ENCODE peak calls at places on chromosomes 2 and 18, in nine cellular contexts. One of them, this sample, is unnamed.

GRCh38 chr2:117801826-117802225 is 12.7 kb upstream of the DDX18 start:
- DNase-seq in endodermal cell: no peak
- DNase-seq in activated CD4-positive, alpha-beta T cell treated with anti-CD3 and anti-CD28 coated beads, Interleukin-2, amount 10 ng/mL, durations not matched to agents 7 days and 5 days: no peak
- DNase-seq in pulmonary artery endothelial cell: no peak
- DNase-seq in fibroblast of villous mesenchyme: no peak
- DNase-seq in HCT116: no peak
- DNase-seq in NCI-H1694: no peak
- DNase-seq in neural crest cell: no peak
- DNase-seq in psoas muscle: no peak
- DNase-seq in this sample: no peak

GRCh38 chr2:160062283-160063005 is at the start of gene PLA2R1:
- DNase-seq in pulmonary artery endothelial cell: no peak
- DNase-seq in neural crest cell: peak; percentile 21
- DNase-seq in endodermal cell: peak; percentile 90
- DNase-seq in fibroblast of villous mesenchyme: peak; percentile 28
- DNase-seq in psoas muscle: peak; percentile 75
- DNase-seq in NCI-H1694: no peak
- DNase-seq in HCT116: no peak
- DNase-seq in activated CD4-positive, alpha-beta T cell treated with anti-CD3 and anti-CD28 coated beads, Interleukin-2, amount 10 ng/mL, durations not matched to agents 7 days and 5 days: no peak
- DNase-seq in this sample: peak; percentile 54

GRCh38 chr2:120963997-120964396 is 228.3 kb downstream of the GLI2 start:
- DNase-seq in activated CD4-positive, alpha-beta T cell treated with anti-CD3 and anti-CD28 coated beads, Interleukin-2, amount 10 ng/mL, durations not matched to agents 7 days and 5 days: no peak
- DNase-seq in HCT116: no peak
- DNase-seq in NCI-H1694: no peak
- DNase-seq in psoas muscle: no peak
- DNase-seq in pulmonary artery endothelial cell: no peak
- DNase-seq in neural crest cell: no peak
- DNase-seq in fibroblast of villous mesenchyme: no peak
- DNase-seq in endodermal cell: no peak
- DNase-seq in this sample: no peak

GRCh38 chr18:8798996-8799395 is 93.6 kb downstream of the MTCL1 start:
- DNase-seq in psoas muscle: no peak
- DNase-seq in endodermal cell: no peak
- DNase-seq in HCT116: no peak
- DNase-seq in fibroblast of villous mesenchyme: peak; percentile 47
- DNase-seq in NCI-H1694: peak; percentile 44
- DNase-seq in activated CD4-positive, alpha-beta T cell treated with anti-CD3 and anti-CD28 coated beads, Interleukin-2, amount 10 ng/mL, durations not matched to agents 7 days and 5 days: no peak
- DNase-seq in pulmonary artery endothelial cell: no peak
- DNase-seq in neural crest cell: no peak
- DNase-seq in this sample: no peak

GRCh38 chr2:229169751-229170150 is 101.3 kb downstream of the PID1 start:
- DNase-seq in neural crest cell: no peak
- DNase-seq in HCT116: no peak
- DNase-seq in psoas muscle: no peak
- DNase-seq in endodermal cell: no peak
- DNase-seq in pulmonary artery endothelial cell: no peak
- DNase-seq in fibroblast of villous mesenchyme: peak; percentile 71
- DNase-seq in NCI-H1694: no peak
- DNase-seq in activated CD4-positive, alpha-beta T cell treated with anti-CD3 and anti-CD28 coated beads, Interleukin-2, amount 10 ng/mL, durations not matched to agents 7 days and 5 days: no peak
- DNase-seq in this sample: no peak

GRCh38 chr2:43276962-43277383 is 50.6 kb upstream of the ZFP36L2 start:
- DNase-seq in psoas muscle: no peak
- DNase-seq in endodermal cell: peak; percentile 53
- DNase-seq in NCI-H1694: no peak
- DNase-seq in fibroblast of villous mesenchyme: no peak
- DNase-seq in neural crest cell: no peak
- DNase-seq in HCT116: no peak
- DNase-seq in pulmonary artery endothelial cell: no peak
- DNase-seq in activated CD4-positive, alpha-beta T cell treated with anti-CD3 and anti-CD28 coated beads, Interleukin-2, amount 10 ng/mL, durations not matched to agents 7 days and 5 days: no peak
- DNase-seq in this sample: no peak

GRCh38 chr18:28504100-28504499 is 327.2 kb upstream of the CDH2 start:
- DNase-seq in NCI-H1694: no peak
- DNase-seq in HCT116: no peak
- DNase-seq in activated CD4-positive, alpha-beta T cell treated with anti-CD3 and anti-CD28 coated beads, Interleukin-2, amount 10 ng/mL, durations not matched to agents 7 days and 5 days: no peak
- DNase-seq in psoas muscle: no peak
- DNase-seq in neural crest cell: no peak
- DNase-seq in pulmonary artery endothelial cell: no peak
- DNase-seq in fibroblast of villous mesenchyme: no peak
- DNase-seq in endodermal cell: no peak
- DNase-seq in this sample: no peak

GRCh38 chr18:12531747-12532146 is 124.0 kb downstream of the PRELID3A start:
- DNase-seq in pulmonary artery endothelial cell: no peak
- DNase-seq in HCT116: no peak
- DNase-seq in neural crest cell: no peak
- DNase-seq in endodermal cell: no peak
- DNase-seq in fibroblast of villous mesenchyme: no peak
- DNase-seq in NCI-H1694: no peak
- DNase-seq in psoas muscle: no peak
- DNase-seq in activated CD4-positive, alpha-beta T cell treated with anti-CD3 and anti-CD28 coated beads, Interleukin-2, amount 10 ng/mL, durations not matched to agents 7 days and 5 days: no peak
- DNase-seq in this sample: peak; percentile 54

GRCh38 chr2:114222331-114222730 is 220.1 kb upstream of the DPP10 start:
- DNase-seq in fibroblast of villous mesenchyme: no peak
- DNase-seq in activated CD4-positive, alpha-beta T cell treated with anti-CD3 and anti-CD28 coated beads, Interleukin-2, amount 10 ng/mL, durations not matched to agents 7 days and 5 days: no peak
- DNase-seq in NCI-H1694: no peak
- DNase-seq in psoas muscle: no peak
- DNase-seq in HCT116: no peak
- DNase-seq in endodermal cell: no peak
- DNase-seq in neural crest cell: no peak
- DNase-seq in pulmonary artery endothelial cell: no peak
- DNase-seq in this sample: no peak

GRCh38 chr18:76405761-76406356 is 89.2 kb downstream of the ZNF516 start:
- DNase-seq in activated CD4-positive, alpha-beta T cell treated with anti-CD3 and anti-CD28 coated beads, Interleukin-2, amount 10 ng/mL, durations not matched to agents 7 days and 5 days: peak; percentile 57
- DNase-seq in psoas muscle: peak; percentile 81
- DNase-seq in NCI-H1694: no peak
- DNase-seq in neural crest cell: peak; percentile 57
- DNase-seq in fibroblast of villous mesenchyme: peak; percentile 64
- DNase-seq in pulmonary artery endothelial cell: peak; percentile 11
- DNase-seq in endodermal cell: peak; percentile 91
- DNase-seq in HCT116: peak; percentile 27
- DNase-seq in this sample: peak; percentile 71

GRCh38 chr2:98555681-98556080 is 52.6 kb downstream of the COA5 start:
- DNase-seq in activated CD4-positive, alpha-beta T cell treated with anti-CD3 and anti-CD28 coated beads, Interleukin-2, amount 10 ng/mL, durations not matched to agents 7 days and 5 days: no peak
- DNase-seq in fibroblast of villous mesenchyme: no peak
- DNase-seq in neural crest cell: no peak
- DNase-seq in HCT116: no peak
- DNase-seq in pulmonary artery endothelial cell: no peak
- DNase-seq in NCI-H1694: no peak
- DNase-seq in endodermal cell: no peak
- DNase-seq in psoas muscle: no peak
- DNase-seq in this sample: no peak

GRCh38 chr2:69012310-69013122 is 463 bp upstream of the ANTXR1 start:
- DNase-seq in psoas muscle: peak; percentile 81
- DNase-seq in HCT116: peak; percentile 23
- DNase-seq in pulmonary artery endothelial cell: no peak
- DNase-seq in neural crest cell: peak; percentile 65
- DNase-seq in NCI-H1694: peak; percentile 53
- DNase-seq in endodermal cell: no peak
- DNase-seq in activated CD4-positive, alpha-beta T cell treated with anti-CD3 and anti-CD28 coated beads, Interleukin-2, amount 10 ng/mL, durations not matched to agents 7 days and 5 days: peak; percentile 47
- DNase-seq in fibroblast of villous mesenchyme: no peak
- DNase-seq in this sample: peak; percentile 80

GRCh38 chr2:146997945-146998344 is 846.9 kb upstream of the ACVR2A start:
- DNase-seq in pulmonary artery endothelial cell: no peak
- DNase-seq in neural crest cell: no peak
- DNase-seq in fibroblast of villous mesenchyme: peak; percentile 81
- DNase-seq in endodermal cell: no peak
- DNase-seq in HCT116: no peak
- DNase-seq in psoas muscle: no peak
- DNase-seq in activated CD4-positive, alpha-beta T cell treated with anti-CD3 and anti-CD28 coated beads, Interleukin-2, amount 10 ng/mL, durations not matched to agents 7 days and 5 days: no peak
- DNase-seq in NCI-H1694: no peak
- DNase-seq in this sample: no peak

GRCh38 chr2:215367647-215368492 is 56.0 kb downstream of the ATIC start:
- DNase-seq in fibroblast of villous mesenchyme: no peak
- DNase-seq in psoas muscle: no peak
- DNase-seq in neural crest cell: no peak
- DNase-seq in pulmonary artery endothelial cell: no peak
- DNase-seq in endodermal cell: no peak
- DNase-seq in NCI-H1694: no peak
- DNase-seq in activated CD4-positive, alpha-beta T cell treated with anti-CD3 and anti-CD28 coated beads, Interleukin-2, amount 10 ng/mL, durations not matched to agents 7 days and 5 days: no peak
- DNase-seq in HCT116: no peak
- DNase-seq in this sample: no peak

GRCh38 chr2:100891911-100892642 is 72.1 kb downstream of the NPAS2 start:
- DNase-seq in psoas muscle: no peak
- DNase-seq in activated CD4-positive, alpha-beta T cell treated with anti-CD3 and anti-CD28 coated beads, Interleukin-2, amount 10 ng/mL, durations not matched to agents 7 days and 5 days: no peak
- DNase-seq in HCT116: peak; percentile 65
- DNase-seq in neural crest cell: no peak
- DNase-seq in fibroblast of villous mesenchyme: no peak
- DNase-seq in pulmonary artery endothelial cell: no peak
- DNase-seq in NCI-H1694: no peak
- DNase-seq in endodermal cell: no peak
- DNase-seq in this sample: no peak

GRCh38 chr2:202933139-202933510 is 21.1 kb downstream of the CARF start:
- DNase-seq in fibroblast of villous mesenchyme: no peak
- DNase-seq in endodermal cell: no peak
- DNase-seq in NCI-H1694: no peak
- DNase-seq in neural crest cell: no peak
- DNase-seq in activated CD4-positive, alpha-beta T cell treated with anti-CD3 and anti-CD28 coated beads, Interleukin-2, amount 10 ng/mL, durations not matched to agents 7 days and 5 days: no peak
- DNase-seq in HCT116: no peak
- DNase-seq in psoas muscle: no peak
- DNase-seq in pulmonary artery endothelial cell: no peak
- DNase-seq in this sample: no peak

GRCh38 chr2:182949052-182949451 is 82.6 kb upstream of the FRZB start:
- DNase-seq in endodermal cell: no peak
- DNase-seq in HCT116: no peak
- DNase-seq in fibroblast of villous mesenchyme: no peak
- DNase-seq in psoas muscle: no peak
- DNase-seq in activated CD4-positive, alpha-beta T cell treated with anti-CD3 and anti-CD28 coated beads, Interleukin-2, amount 10 ng/mL, durations not matched to agents 7 days and 5 days: no peak
- DNase-seq in NCI-H1694: no peak
- DNase-seq in neural crest cell: no peak
- DNase-seq in pulmonary artery endothelial cell: no peak
- DNase-seq in this sample: no peak

GRCh38 chr2:28403388-28403956 is 10.8 kb downstream of the FOSL2 start:
- DNase-seq in fibroblast of villous mesenchyme: no peak
- DNase-seq in neural crest cell: no peak
- DNase-seq in endodermal cell: no peak
- DNase-seq in pulmonary artery endothelial cell: no peak
- DNase-seq in NCI-H1694: no peak
- DNase-seq in psoas muscle: no peak
- DNase-seq in activated CD4-positive, alpha-beta T cell treated with anti-CD3 and anti-CD28 coated beads, Interleukin-2, amount 10 ng/mL, durations not matched to agents 7 days and 5 days: no peak
- DNase-seq in HCT116: no peak
- DNase-seq in this sample: no peak

GRCh38 chr2:96680561-96681141 is 38.1 kb downstream of the FER1L5 start:
- DNase-seq in HCT116: no peak
- DNase-seq in activated CD4-positive, alpha-beta T cell treated with anti-CD3 and anti-CD28 coated beads, Interleukin-2, amount 10 ng/mL, durations not matched to agents 7 days and 5 days: no peak
- DNase-seq in endodermal cell: no peak
- DNase-seq in pulmonary artery endothelial cell: no peak
- DNase-seq in psoas muscle: no peak
- DNase-seq in NCI-H1694: no peak
- DNase-seq in fibroblast of villous mesenchyme: no peak
- DNase-seq in neural crest cell: no peak
- DNase-seq in this sample: no peak